ENCODE peak calls at places on chromosomes 1 and 21, in seven cellular contexts. One of them, this sample, is unnamed. For H3K4me1, the result is how much of the 10 kb centered on the place peaks cover.

GRCh38 chr1:219416598-219417238 is 196.2 kb downstream of the ZC3H11B start:
- DNase-seq in heart right ventricle: peak
- DNase-seq in SK-N-SH: peak
- DNase-seq in left ventricle myocardium inferior: peak
- DNase-seq in vagina: no peak
- DNase-seq in pancreas: peak
- DNase-seq in body of pancreas: peak
- DNase-seq in this sample: peak

GRCh38 chr1:33126411-33127000 is 45.6 kb downstream of the AZIN2 start:
- DNase-seq in heart right ventricle: no peak
- DNase-seq in SK-N-SH: no peak
- DNase-seq in left ventricle myocardium inferior: no peak
- DNase-seq in vagina: peak
- DNase-seq in pancreas: no peak
- DNase-seq in body of pancreas: no peak
- DNase-seq in this sample: no peak

GRCh38 chr1:224448428-224449017 is 13.9 kb upstream of the WDR26 start:
- DNase-seq in heart right ventricle: no peak
- DNase-seq in SK-N-SH: no peak
- DNase-seq in left ventricle myocardium inferior: no peak
- DNase-seq in vagina: no peak
- DNase-seq in pancreas: no peak
- DNase-seq in body of pancreas: no peak
- DNase-seq in this sample: no peak

GRCh38 chr1:234875328-234875952 is 253.2 kb downstream of the TOMM20 start:
- DNase-seq in heart right ventricle: no peak
- DNase-seq in SK-N-SH: no peak
- DNase-seq in left ventricle myocardium inferior: no peak
- DNase-seq in vagina: no peak
- DNase-seq in pancreas: peak
- DNase-seq in body of pancreas: peak
- DNase-seq in this sample: no peak

GRCh38 chr1:36352910-36353878 is 29.7 kb upstream of the EVA1B start:
- DNase-seq in heart right ventricle: no peak
- DNase-seq in SK-N-SH: no peak
- DNase-seq in left ventricle myocardium inferior: no peak
- DNase-seq in vagina: no peak
- DNase-seq in pancreas: no peak
- DNase-seq in body of pancreas: no peak
- DNase-seq in this sample: no peak

GRCh38 chr1:41618066-41618825 is 133.8 kb upstream of the EDN2 start:
- DNase-seq in heart right ventricle: peak
- DNase-seq in SK-N-SH: no peak
- DNase-seq in left ventricle myocardium inferior: peak
- DNase-seq in vagina: peak
- DNase-seq in pancreas: peak
- DNase-seq in body of pancreas: peak
- DNase-seq in this sample: no peak

GRCh38 chr1:228792601-228793000 is 57.3 kb downstream of the RHOU start:
- DNase-seq in heart right ventricle: no peak
- DNase-seq in SK-N-SH: no peak
- DNase-seq in left ventricle myocardium inferior: no peak
- DNase-seq in vagina: no peak
- DNase-seq in pancreas: no peak
- DNase-seq in body of pancreas: no peak
- DNase-seq in this sample: no peak

GRCh38 chr1:87942165-87942564 is 613.5 kb downstream of the LMO4 start:
- DNase-seq in heart right ventricle: no peak
- DNase-seq in SK-N-SH: no peak
- DNase-seq in left ventricle myocardium inferior: peak
- DNase-seq in vagina: no peak
- DNase-seq in pancreas: no peak
- DNase-seq in body of pancreas: peak
- DNase-seq in this sample: no peak

GRCh38 chr1:26317612-26318337 is at the start of gene CD52:
- DNase-seq in heart right ventricle: no peak
- DNase-seq in SK-N-SH: no peak
- DNase-seq in left ventricle myocardium inferior: no peak
- DNase-seq in vagina: peak
- DNase-seq in pancreas: no peak
- DNase-seq in body of pancreas: no peak
- DNase-seq in this sample: no peak

GRCh38 chr1:31588751-31589515 is 12.6 kb downstream of the TINAGL1 start:
- DNase-seq in heart right ventricle: no peak
- DNase-seq in SK-N-SH: no peak
- DNase-seq in left ventricle myocardium inferior: peak
- DNase-seq in vagina: peak
- DNase-seq in pancreas: no peak
- DNase-seq in body of pancreas: peak
- DNase-seq in this sample: peak

GRCh38 chr1:94672934-94673333 is 131.4 kb upstream of the F3 start:
- DNase-seq in heart right ventricle: no peak
- DNase-seq in SK-N-SH: no peak
- DNase-seq in left ventricle myocardium inferior: no peak
- DNase-seq in vagina: no peak
- DNase-seq in pancreas: no peak
- DNase-seq in body of pancreas: no peak
- DNase-seq in this sample: no peak

GRCh38 chr21:43971201-43971991 is 40.7 kb upstream of the TRAPPC10 start:
- DNase-seq in heart right ventricle: peak
- DNase-seq in SK-N-SH: no peak
- DNase-seq in left ventricle myocardium inferior: peak
- DNase-seq in vagina: no peak
- DNase-seq in pancreas: no peak
- DNase-seq in body of pancreas: no peak
- DNase-seq in this sample: no peak

GRCh38 chr1:26405281-26405915 is 5.2 kb upstream of the LIN28A start:
- DNase-seq in heart right ventricle: no peak
- DNase-seq in SK-N-SH: no peak
- DNase-seq in left ventricle myocardium inferior: no peak
- DNase-seq in vagina: no peak
- DNase-seq in pancreas: no peak
- DNase-seq in body of pancreas: no peak
- DNase-seq in this sample: no peak

GRCh38 chr1:41672173-41672572 is 187.7 kb upstream of the EDN2 start:
- DNase-seq in heart right ventricle: no peak
- DNase-seq in SK-N-SH: no peak
- DNase-seq in left ventricle myocardium inferior: no peak
- DNase-seq in vagina: no peak
- DNase-seq in pancreas: no peak
- DNase-seq in body of pancreas: no peak
- DNase-seq in this sample: no peak

GRCh38 chr1:44112486-44112885 is 6.1 kb upstream of the KLF17 start:
- DNase-seq in heart right ventricle: no peak
- DNase-seq in SK-N-SH: no peak
- DNase-seq in left ventricle myocardium inferior: no peak
- DNase-seq in vagina: no peak
- DNase-seq in pancreas: no peak
- DNase-seq in body of pancreas: no peak
- DNase-seq in this sample: no peak

GRCh38 chr1:204094262-204095247 is 21.6 kb downstream of the SOX13 start:
- DNase-seq in heart right ventricle: peak
- DNase-seq in SK-N-SH: no peak
- DNase-seq in left ventricle myocardium inferior: peak
- DNase-seq in vagina: no peak
- DNase-seq in pancreas: no peak
- DNase-seq in body of pancreas: no peak
- DNase-seq in this sample: no peak

GRCh38 chr1:204092632-204093420 is 19.9 kb downstream of the SOX13 start:
- DNase-seq in heart right ventricle: no peak
- DNase-seq in SK-N-SH: no peak
- DNase-seq in left ventricle myocardium inferior: no peak
- DNase-seq in vagina: no peak
- DNase-seq in pancreas: no peak
- DNase-seq in body of pancreas: peak
- DNase-seq in this sample: no peak

GRCh38 chr1:204093421-204093717 is 20.5 kb downstream of the SOX13 start:
- DNase-seq in heart right ventricle: no peak
- DNase-seq in SK-N-SH: peak
- DNase-seq in left ventricle myocardium inferior: no peak
- DNase-seq in vagina: no peak
- DNase-seq in pancreas: peak
- DNase-seq in body of pancreas: peak
- DNase-seq in this sample: no peak

GRCh38 chr1:204095248-204095640 is 22.3 kb downstream of the SOX13 start:
- DNase-seq in heart right ventricle: no peak
- DNase-seq in SK-N-SH: no peak
- DNase-seq in left ventricle myocardium inferior: no peak
- DNase-seq in vagina: no peak
- DNase-seq in pancreas: no peak
- DNase-seq in body of pancreas: no peak
- DNase-seq in this sample: no peak

DNA sequence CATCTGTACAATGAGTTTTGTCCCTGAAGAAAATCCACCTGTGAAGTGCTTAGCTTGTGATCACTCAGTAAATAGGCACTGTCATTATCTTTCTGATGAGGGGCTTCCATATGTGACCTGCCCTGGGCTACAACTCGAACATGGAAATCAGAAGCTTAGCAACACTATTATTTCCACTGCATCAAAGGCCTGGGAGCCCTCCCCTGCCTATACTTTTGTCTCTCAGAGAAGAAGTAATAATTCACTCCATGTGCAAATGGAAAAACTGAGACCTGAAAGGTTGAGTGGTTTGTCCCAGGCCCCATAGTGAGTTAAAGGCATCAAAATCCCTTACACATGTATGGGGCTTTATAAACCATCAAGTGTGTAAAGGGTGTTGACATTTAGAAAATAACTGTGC is 20.8 kb downstream of the SOX13 start:
- DNase-seq in heart right ventricle: no peak
- DNase-seq in SK-N-SH: no peak
- DNase-seq in left ventricle myocardium inferior: no peak
- DNase-seq in vagina: no peak
- DNase-seq in pancreas: no peak
- DNase-seq in body of pancreas: no peak
- DNase-seq in this sample: no peak
- H3K4me1 ChIP-seq in heart right ventricle: under half
- H3K4me1 ChIP-seq in SK-N-SH: under half
- H3K4me1 ChIP-seq in left ventricle myocardium inferior: half or more
- H3K4me1 ChIP-seq in vagina: half or more
- H3K4me1 ChIP-seq in pancreas: under half
- H3K4me1 ChIP-seq in body of pancreas: half or more
- H3K4me1 ChIP-seq in this sample: under half

GRCh38 chr1:1354271-1355247 is 3.8 kb downstream of the MXRA8 start:
- DNase-seq in heart right ventricle: no peak
- DNase-seq in SK-N-SH: peak
- DNase-seq in left ventricle myocardium inferior: no peak
- DNase-seq in vagina: no peak
- DNase-seq in pancreas: no peak
- DNase-seq in body of pancreas: no peak
- DNase-seq in this sample: no peak

GRCh38 chr1:1355376-1355775 is 3.0 kb downstream of the MXRA8 start:
- DNase-seq in heart right ventricle: peak
- DNase-seq in SK-N-SH: peak
- DNase-seq in left ventricle myocardium inferior: no peak
- DNase-seq in vagina: no peak
- DNase-seq in pancreas: no peak
- DNase-seq in body of pancreas: peak
- DNase-seq in this sample: no peak

GRCh38 chr1:1356796-1357401 is 1.5 kb downstream of the MXRA8 start:
- DNase-seq in heart right ventricle: peak
- DNase-seq in SK-N-SH: no peak
- DNase-seq in left ventricle myocardium inferior: no peak
- DNase-seq in vagina: no peak
- DNase-seq in pancreas: no peak
- DNase-seq in body of pancreas: no peak
- DNase-seq in this sample: no peak

GRCh38 chr1:1357871-1358432 is 403 bp downstream of the MXRA8 start:
- DNase-seq in heart right ventricle: no peak
- DNase-seq in SK-N-SH: no peak
- DNase-seq in left ventricle myocardium inferior: no peak
- DNase-seq in vagina: no peak
- DNase-seq in pancreas: no peak
- DNase-seq in body of pancreas: no peak
- DNase-seq in this sample: no peak

GRCh38 chr1:1356166-1356795 is 2.1 kb downstream of the MXRA8 start:
- DNase-seq in heart right ventricle: no peak
- DNase-seq in SK-N-SH: no peak
- DNase-seq in left ventricle myocardium inferior: no peak
- DNase-seq in vagina: no peak
- DNase-seq in pancreas: no peak
- DNase-seq in body of pancreas: no peak
- DNase-seq in this sample: no peak
- H3K27ac ChIP-seq in heart right ventricle: no peak
- H3K27ac ChIP-seq in SK-N-SH: no peak
- H3K27ac ChIP-seq in left ventricle myocardium inferior: peak
- H3K27ac ChIP-seq in vagina: peak
- H3K27ac ChIP-seq in pancreas: no peak
- H3K27ac ChIP-seq in body of pancreas: no peak
- H3K27ac ChIP-seq in this sample: no peak

GRCh38 chr1:84434081-84434755 is 35.9 kb downstream of the DNASE2B start:
- DNase-seq in heart right ventricle: no peak
- DNase-seq in SK-N-SH: no peak
- DNase-seq in left ventricle myocardium inferior: no peak
- DNase-seq in vagina: no peak
- DNase-seq in pancreas: no peak
- DNase-seq in body of pancreas: no peak
- DNase-seq in this sample: no peak
- TF ChIP-seq CTCF in heart right ventricle: peak
- TF ChIP-seq CTCF in SK-N-SH: no peak
- TF ChIP-seq CTCF in left ventricle myocardium inferior: peak
- TF ChIP-seq CTCF in vagina: no peak
- TF ChIP-seq CTCF in pancreas: no peak
- TF ChIP-seq CTCF in body of pancreas: no peak
- TF ChIP-seq CTCF in this sample: no peak

GRCh38 chr1:3551290-3551678 is 60.0 kb downstream of the MEGF6 start:
- DNase-seq in heart right ventricle: no peak
- DNase-seq in SK-N-SH: peak
- DNase-seq in left ventricle myocardium inferior: no peak
- DNase-seq in vagina: no peak
- DNase-seq in pancreas: no peak
- DNase-seq in body of pancreas: no peak
- DNase-seq in this sample: no peak

GRCh38 chr1:3550511-3551289 is 60.6 kb downstream of the MEGF6 start:
- DNase-seq in heart right ventricle: no peak
- DNase-seq in SK-N-SH: peak
- DNase-seq in left ventricle myocardium inferior: no peak
- DNase-seq in vagina: no peak
- DNase-seq in pancreas: no peak
- DNase-seq in body of pancreas: no peak
- DNase-seq in this sample: no peak

GRCh38 chr1:3547055-3548005 is 64.0 kb downstream of the MEGF6 start:
- DNase-seq in heart right ventricle: no peak
- DNase-seq in SK-N-SH: no peak
- DNase-seq in left ventricle myocardium inferior: no peak
- DNase-seq in vagina: no peak
- DNase-seq in pancreas: no peak
- DNase-seq in body of pancreas: no peak
- DNase-seq in this sample: no peak

GRCh38 chr1:3548156-3548893 is 63.0 kb downstream of the MEGF6 start:
- DNase-seq in heart right ventricle: no peak
- DNase-seq in SK-N-SH: no peak
- DNase-seq in left ventricle myocardium inferior: no peak
- DNase-seq in vagina: no peak
- DNase-seq in pancreas: no peak
- DNase-seq in body of pancreas: peak
- DNase-seq in this sample: no peak

DNA sequence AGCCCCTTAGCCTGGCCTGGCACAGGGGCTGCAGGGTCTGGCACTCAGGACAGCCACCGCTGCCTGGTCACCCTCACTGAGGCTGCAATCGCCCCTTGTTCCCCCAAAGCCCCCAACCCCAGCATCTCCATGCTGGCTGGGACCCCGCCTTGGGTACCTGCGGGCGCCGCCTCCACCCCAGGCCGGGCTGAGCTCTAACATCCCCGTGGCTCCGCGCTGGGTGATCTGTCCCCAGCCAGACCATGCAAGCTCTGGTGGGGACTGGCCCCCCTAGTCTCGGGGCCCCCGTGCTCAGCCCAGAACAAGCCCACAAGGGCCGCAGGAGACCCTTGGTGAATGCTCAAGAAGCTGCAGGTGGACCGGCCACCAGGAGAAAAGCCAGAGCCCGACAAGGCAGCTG is 62.4 kb downstream of the MEGF6 start:
- DNase-seq in heart right ventricle: no peak
- DNase-seq in SK-N-SH: no peak
- DNase-seq in left ventricle myocardium inferior: no peak
- DNase-seq in vagina: no peak
- DNase-seq in pancreas: no peak
- DNase-seq in body of pancreas: no peak
- DNase-seq in this sample: no peak
- H3K4me1 ChIP-seq in heart right ventricle: under half
- H3K4me1 ChIP-seq in SK-N-SH: half or more
- H3K4me1 ChIP-seq in left ventricle myocardium inferior: under half
- H3K4me1 ChIP-seq in vagina: under half
- H3K4me1 ChIP-seq in pancreas: under half
- H3K4me1 ChIP-seq in body of pancreas: under half
- H3K4me1 ChIP-seq in this sample: under half

This sample was measured in A673.